ENCODE peak calls at places on chromosomes 11 and 22, in ten cellular contexts. E, F, M, U, L, V, S, Q, P and C are unnamed samples.

GRCh38 chr22:17841836-17842235 is 67.6 kb upstream of the BID start:
- DNase-seq in M (no peak), E (no peak), L (no peak), S (no peak), V (no peak), P (no peak), U (no peak), Q (no peak), F (no peak), C (no peak)

GRCh38 chr11:797300-798092 is 585 bp downstream of the SLC25A22 start:
- DNase-seq in V (peak), M (peak), S (peak), L (no peak), E (peak), F (peak), U (peak), Q (peak), P (peak), C (peak)

GRCh38 chr11:61356701-61357100 is 5.0 kb downstream of the CYB561A3 start:
- DNase-seq in U (no peak), P (no peak), E (no peak), M (no peak), L (no peak), V (no peak), Q (no peak), S (no peak), F (no peak), C (peak)

GRCh38 chr11:91158901-91159537 is 936.2 kb upstream of the CHORDC1 start:
- DNase-seq in M (no peak), P (peak), S (no peak), Q (no peak), V (peak), U (no peak), F (no peak), E (no peak), L (no peak), C (no peak)

GRCh38 chr11:17418437-17418836 is 30.0 kb upstream of the KCNJ11 start:
- DNase-seq in L (no peak), V (no peak), U (no peak), S (no peak), Q (no peak), F (no peak), P (no peak), M (no peak), E (no peak), C (no peak)

GRCh38 chr11:105273660-105274280 is 134.2 kb upstream of the CARD18 start:
- DNase-seq in L (no peak), F (no peak), M (no peak), S (no peak), E (no peak), P (no peak), Q (no peak), U (no peak), V (no peak), C (no peak)

GRCh38 chr11:79150320-79150719 is 290.5 kb downstream of the TENM4 start:
- DNase-seq in U (no peak), S (peak), P (no peak), E (no peak), M (peak), Q (no peak), L (no peak), V (no peak), F (no peak), C (no peak)

GRCh38 chr11:14189874-14190273 is 169.1 kb downstream of the RRAS2 start:
- DNase-seq in P (no peak), L (peak), S (peak), E (peak), U (no peak), Q (no peak), V (no peak), M (peak), F (peak), C (no peak)

GRCh38 chr11:130599073-130599654 is 150.7 kb downstream of the ADAMTS15 start:
- DNase-seq in S (peak), V (peak), P (no peak), M (no peak), Q (peak), U (no peak), L (no peak), F (peak), E (peak), C (peak)

GRCh38 chr11:57546451-57546850 is 9.1 kb downstream of the SMTNL1 start:
- DNase-seq in F (no peak), P (no peak), L (no peak), Q (no peak), V (no peak), E (no peak), M (no peak), U (no peak), S (no peak), C (no peak)

GRCh38 chr11:48001438-48002021 is 21.2 kb downstream of the PTPRJ start:
- DNase-seq in V (peak), Q (no peak), U (peak), L (no peak), S (no peak), P (peak), F (no peak), E (peak), M (no peak), C (peak)

GRCh38 chr11:114162719-114163123 is 103.2 kb downstream of the ZBTB16 start:
- DNase-seq in E (peak), F (peak), V (peak), L (peak), S (peak), M (no peak), Q (peak), U (peak), P (peak), C (peak)

GRCh38 chr11:77154381-77155081 is 26.5 kb downstream of the MYO7A start:
- DNase-seq in S (no peak), U (no peak), E (no peak), M (no peak), P (peak), V (no peak), F (no peak), L (no peak), Q (no peak), C (no peak)

GRCh38 chr11:130874955-130875531 is 41.2 kb downstream of the SNX19 start:
- DNase-seq in L (no peak), Q (no peak), E (no peak), P (peak), F (no peak), V (no peak), M (no peak), S (no peak), U (no peak), C (no peak)

GRCh38 chr11:24267015-24267414 is 229.8 kb upstream of the LUZP2 start:
- DNase-seq in F (no peak), E (no peak), M (no peak), V (no peak), P (no peak), S (no peak), U (no peak), L (no peak), Q (no peak), C (no peak)

GRCh38 chr11:118606157-118606843 is 1.1 kb upstream of the PHLDB1 start:
- DNase-seq in E (no peak), F (no peak), S (peak), U (no peak), L (peak), Q (peak), P (no peak), M (no peak), V (no peak), C (no peak)

GRCh38 chr22:50259302-50259701 is 2.2 kb downstream of the MAPK12 start:
- DNase-seq in M (no peak), V (no peak), Q (no peak), F (no peak), P (no peak), S (no peak), L (no peak), U (no peak), E (no peak), C (no peak)

GRCh38 chr11:69149646-69150045 is 6.1 kb upstream of the SMIM38 start:
- DNase-seq in P (no peak), U (no peak), Q (no peak), M (no peak), S (no peak), E (no peak), F (no peak), V (no peak), L (no peak), C (no peak)

GRCh38 chr22:20423636-20424511 is 13.8 kb downstream of the SCARF2 start:
- DNase-seq in L (peak), E (no peak), U (no peak), S (no peak), V (no peak), F (no peak), Q (peak), P (no peak), M (peak), C (no peak)

GRCh38 chr11:121237686-121238658 is 54.6 kb upstream of the SC5D start:
- DNase-seq in U (no peak), E (no peak), Q (no peak), P (peak), L (no peak), S (no peak), F (peak), V (peak), M (no peak), C (no peak)

GRCh38 chr11:116217006-116217405 is 555.8 kb downstream of the BUD13 start:
- DNase-seq in U (peak), Q (no peak), E (peak), M (peak), L (no peak), S (no peak), V (peak), F (no peak), P (peak), C (no peak)

GRCh38 chr11:95098826-95099225 is 9.2 kb downstream of the ENDOD1 start:
- DNase-seq in U (no peak), P (no peak), F (no peak), V (no peak), M (no peak), E (peak), Q (no peak), S (no peak), L (no peak), C (no peak)

GRCh38 chr11:1453611-1454386 is 32.8 kb downstream of the MOB2 start:
- DNase-seq in F (no peak), E (peak), U (no peak), Q (no peak), V (no peak), L (no peak), P (no peak), M (peak), S (no peak), C (no peak)

GRCh38 chr11:2768471-2769408 is 68.9 kb upstream of the KCNQ1OT1 start:
- DNase-seq in S (peak), M (peak), Q (peak), L (peak), P (no peak), E (no peak), F (no peak), V (peak), U (peak), C (peak)

GRCh38 chr22:30865656-30866055 is 102.9 kb downstream of the MORC2 start:
- DNase-seq in S (peak), P (no peak), L (peak), U (no peak), V (no peak), Q (no peak), M (no peak), F (no peak), E (no peak), C (no peak)

GRCh38 chr11:79179087-79179486 is 261.7 kb downstream of the TENM4 start:
- DNase-seq in Q (no peak), L (no peak), M (no peak), E (no peak), P (no peak), F (no peak), U (no peak), V (peak), S (no peak), C (no peak)

GRCh38 chr11:65353376-65353775 is 1.2 kb upstream of the TIGD3 start:
- DNase-seq in E (no peak), Q (no peak), P (no peak), V (no peak), L (no peak), F (no peak), U (no peak), M (no peak), S (no peak), C (no peak)

GRCh38 chr22:46172522-46172921 is 22.2 kb downstream of the PPARA start:
- DNase-seq in Q (no peak), L (no peak), F (no peak), U (no peak), P (no peak), S (peak), V (no peak), M (no peak), E (no peak), C (no peak)

GRCh38 chr11:109845437-109845836 is 247.8 kb upstream of the ZC3H12C start:
- DNase-seq in V (no peak), U (no peak), F (no peak), M (no peak), L (no peak), S (peak), Q (no peak), E (no peak), P (no peak), C (no peak)

GRCh38 chr11:86551286-86551685 is 121.1 kb downstream of the ME3 start:
- DNase-seq in L (no peak), E (no peak), U (peak), P (peak), V (peak), F (peak), M (no peak), Q (no peak), S (no peak), C (no peak)

GRCh38 chr22:30809086-30809485 is 114.4 kb downstream of the OSBP2 start:
- DNase-seq in S (no peak), V (peak), P (no peak), F (no peak), Q (no peak), L (no peak), M (no peak), U (no peak), E (no peak), C (no peak)

GRCh38 chr11:65290448-65291165 is 24.1 kb upstream of the CDC42EP2 start:
- DNase-seq in Q (peak), F (peak), S (peak), M (peak), U (peak), L (peak), P (peak), E (peak), V (peak), C (no peak)

GRCh38 chr11:56876621-56877312 is 111.9 kb upstream of the OR5AK2 start:
- DNase-seq in M (no peak), L (no peak), S (no peak), V (peak), P (no peak), Q (no peak), F (no peak), U (peak), E (no peak), C (no peak)

GRCh38 chr22:50600967-50601668 is 525 bp downstream of the MAPK8IP2 start:
- DNase-seq in Q (peak), S (no peak), M (no peak), E (no peak), P (no peak), V (no peak), L (no peak), U (no peak), F (no peak), C (no peak)

GRCh38 chr11:46338636-46338987 is 8.7 kb upstream of the DGKZ start:
- DNase-seq in U (no peak), E (no peak), P (no peak), Q (no peak), L (no peak), V (peak), F (no peak), M (no peak), S (no peak), C (no peak)

GRCh38 chr11:63882555-63883242 is 34.3 kb downstream of the RCOR2 start:
- DNase-seq in V (no peak), U (no peak), L (no peak), P (no peak), M (peak), F (no peak), S (no peak), Q (no peak), E (no peak), C (no peak)

GRCh38 chr11:1263036-1263435 is 40.2 kb downstream of the MUC5B start:
- DNase-seq in E (peak), M (no peak), F (no peak), Q (no peak), L (no peak), U (no peak), S (no peak), V (no peak), P (no peak), C (no peak)

GRCh38 chr11:45933131-45933821 is 10.8 kb downstream of the LARGE2 start:
- DNase-seq in F (no peak), V (peak), U (no peak), P (no peak), S (peak), L (no peak), E (no peak), Q (peak), M (no peak), C (peak)

GRCh38 chr22:38181453-38182200 is at the start of gene PLA2G6:
- DNase-seq in S (peak), E (peak), M (peak), L (peak), U (peak), P (peak), V (peak), F (peak), Q (peak), C (peak)
- TF ChIP-seq POLR2A in S (no peak), E (peak), M (peak), L (no peak), U (peak), P (peak), V (peak), F (peak), Q (peak), C (peak)

GRCh38 chr22:45103756-45104155 is 60.0 kb upstream of the NUP50 start:
- DNase-seq in U (no peak), E (no peak), F (no peak), P (no peak), L (no peak), V (no peak), Q (no peak), M (no peak), S (no peak), C (no peak)
- TF ChIP-seq CTCF in U (no peak), E (no peak), F (no peak), P (no peak), L (no peak), V (peak), Q (no peak), M (no peak), S (no peak), C (no peak)

GRCh38 chr22:36506637-36507517 is at the start of gene FOXRED2:
- DNase-seq in E (peak), M (peak), Q (peak), U (peak), V (peak), L (peak), P (peak), F (peak), S (peak), C (peak)
- TF ChIP-seq POLR2A in E (peak), M (peak), Q (peak), U (peak), V (peak), L (no peak), P (peak), F (peak), S (no peak), C (peak)

DNA sequence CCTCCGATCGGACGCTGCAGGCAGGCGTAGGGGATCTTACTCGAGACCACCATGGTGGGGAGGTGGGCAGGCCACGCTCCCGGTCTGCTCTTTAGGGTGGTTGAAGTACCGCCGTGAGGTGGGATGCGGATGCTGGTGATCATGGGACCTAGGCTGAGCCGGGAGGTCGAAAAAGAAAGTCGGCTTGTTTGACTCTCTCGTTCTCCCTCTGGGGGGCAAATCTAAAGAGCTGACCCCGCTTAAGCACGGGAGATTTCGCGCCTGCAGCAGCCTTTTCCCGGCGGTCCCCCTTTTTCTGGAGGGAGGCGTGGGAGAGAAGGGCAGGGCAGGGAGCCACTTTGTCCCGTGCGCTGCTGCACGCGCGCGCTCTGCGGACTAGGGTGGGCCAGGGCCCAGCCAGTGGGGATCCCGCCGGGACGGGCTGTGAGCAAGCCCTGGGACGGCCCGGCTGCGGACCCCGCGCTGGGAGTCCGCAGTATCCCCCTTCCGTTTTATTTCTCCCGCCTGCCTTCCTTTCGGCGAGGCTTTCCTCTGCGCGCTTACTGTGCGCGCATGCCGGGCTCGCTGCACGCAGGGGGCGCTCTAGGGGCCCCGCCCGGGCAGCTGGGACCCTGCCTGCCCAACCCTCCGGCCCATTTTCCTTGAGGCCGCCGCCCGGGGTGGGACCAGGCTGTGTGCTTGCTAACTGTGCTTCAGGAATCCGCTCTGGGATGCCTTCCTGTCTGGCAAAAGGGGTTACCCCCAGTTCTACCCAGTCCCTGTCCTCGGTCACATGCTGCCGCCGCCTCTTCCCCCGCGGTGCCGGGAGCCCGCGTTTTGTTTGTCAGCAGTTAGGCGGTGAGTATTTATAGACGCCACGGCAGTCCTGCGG is 81.0 kb downstream of the PRR5L start:
- DNase-seq in U (peak), F (no peak), S (peak), M (no peak), V (peak), E (peak), Q (peak), P (peak), L (peak), C (peak)
- TF ChIP-seq CTCF in U (peak), F (peak), S (no peak), M (no peak), V (peak), E (peak), Q (peak), P (peak), L (peak), C (peak)

GRCh38 chr11:8250446-8250845 is 13.2 kb downstream of the LMO1 start:
- DNase-seq in Q (peak), P (no peak), U (no peak), S (peak), V (no peak), F (no peak), L (peak), E (no peak), M (no peak), C (peak)
- TF ChIP-seq POLR2A in Q (no peak), P (no peak), U (no peak), S (no peak), V (no peak), F (no peak), L (no peak), E (no peak), M (no peak), C (no peak)

GRCh38 chr11:73236879-73237278 is 18.8 kb downstream of the P2RY2 start:
- DNase-seq in Q (peak), L (no peak), E (peak), P (peak), M (peak), V (peak), U (peak), S (no peak), F (no peak), C (peak)
- TF ChIP-seq CTCF in Q (no peak), L (peak), E (peak), P (peak), M (peak), V (peak), U (peak), S (no peak), F (no peak), C (peak)

GRCh38 chr11:66418168-66418985 is 2.5 kb upstream of the NPAS4 start:
- DNase-seq in U (peak), S (peak), P (peak), E (peak), L (no peak), F (peak), M (peak), Q (peak), V (peak), C (peak)

GRCh38 chr11:66419825-66420224 is 1.0 kb upstream of the NPAS4 start:
- DNase-seq in U (no peak), S (no peak), E (no peak), F (no peak), L (no peak), M (no peak), V (no peak), P (no peak), Q (no peak), C (no peak)

GRCh38 chr11:66420671-66421476 is at the start of gene NPAS4:
- DNase-seq in U (no peak), P (no peak), F (no peak), M (no peak), L (no peak), V (no peak), E (no peak), Q (no peak), S (no peak), C (no peak)

GRCh38 chr11:66418986-66419308 is 1.9 kb upstream of the NPAS4 start:
- DNase-seq in L (no peak), S (no peak), F (no peak), V (no peak), U (no peak), P (no peak), Q (no peak), M (no peak), E (no peak), C (no peak)

GRCh38 chr11:66421492-66422205 is 814 bp downstream of the NPAS4 start:
- DNase-seq in S (peak), U (peak), P (peak), F (peak), E (peak), Q (peak), L (peak), M (peak), V (peak), C (peak)
- TF ChIP-seq POLR2A in S (no peak), U (no peak), P (no peak), F (peak), E (no peak), Q (peak), L (no peak), M (no peak), V (no peak), C (no peak)